ENCODE peak calls at places on chromosomes 3 and 15, in six cellular contexts. K is memory B cell; U is smooth muscle cell of the brain vasculature; F is HCT116; I is GM12865; L is activated CD8-positive, alpha-beta memory T cell treated with anti-CD3 and anti-CD28 coated beads for 48 hours. W is an unnamed sample.

GRCh38 chr3:185283374-185283935 is 29.6 kb upstream of the EHHADH start:
- DNase-seq in L (no peak), K (no peak), U (no peak), I (no peak), F (peak; percentile 4), W (no peak)

GRCh38 chr3:43758826-43759225 is 68.1 kb downstream of the ABHD5 start:
- DNase-seq in I (no peak), L (no peak), K (no peak), F (no peak), U (no peak), W (no peak)

GRCh38 chr3:50602675-50603191 is 8.8 kb downstream of the CISH start:
- DNase-seq in K (no peak), F (no peak), L (no peak), U (no peak), I (no peak), W (no peak)

GRCh38 chr3:143594217-143594616 is 254.1 kb downstream of the SLC9A9 start:
- DNase-seq in L (no peak), I (no peak), F (no peak), U (no peak), K (no peak), W (no peak)

GRCh38 chr15:50358805-50359204 is 3.8 kb upstream of the GABPB1 start:
- DNase-seq in K (no peak), I (peak; percentile 78), L (no peak), F (peak; percentile 47), U (no peak), W (no peak)

GRCh38 chr3:11655188-11655928 is 11.6 kb upstream of the VGLL4 start:
- DNase-seq in I (peak; percentile 28), U (no peak), L (no peak), K (no peak), F (peak; percentile 4), W (no peak)

GRCh38 chr3:15645740-15646490 is 44.4 kb downstream of the BTD start:
- DNase-seq in K (no peak), I (no peak), L (no peak), F (peak; percentile 89), U (no peak), W (peak; percentile 84)

GRCh38 chr3:131200636-131201199 is 174.0 kb downstream of the NEK11 start:
- DNase-seq in L (no peak), K (no peak), I (no peak), F (no peak), U (no peak), W (no peak)

GRCh38 chr3:50687127-50687751 is 12.5 kb downstream of the DOCK3 start:
- DNase-seq in K (no peak), F (no peak), L (no peak), I (no peak), U (no peak), W (no peak)

GRCh38 chr15:40054746-40055575 is 16.0 kb upstream of the SRP14 start:
- DNase-seq in K (peak; percentile 32), L (no peak), U (peak; percentile 31), F (no peak), I (peak; percentile 87), W (no peak)

GRCh38 chr15:78855746-78856145 is 16.9 kb upstream of the MORF4L1 start:
- DNase-seq in U (no peak), L (no peak), K (no peak), I (no peak), F (no peak), W (no peak)

GRCh38 chr3:151789853-151790463 is 24.0 kb upstream of the AADAC start:
- DNase-seq in L (no peak), I (no peak), K (no peak), F (no peak), U (no peak), W (no peak)

GRCh38 chr15:101675015-101675414 is 22.8 kb upstream of the TM2D3 start:
- DNase-seq in K (no peak), U (no peak), I (peak; percentile 26), L (no peak), F (no peak), W (no peak)

GRCh38 chr3:38108649-38109579 is 28.0 kb downstream of the ACAA1 start:
- DNase-seq in F (no peak), U (no peak), I (no peak), L (no peak), K (no peak), W (no peak)

GRCh38 chr15:73982251-73982962 is 9.7 kb downstream of the STOML1 start:
- DNase-seq in F (no peak), K (no peak), U (peak; percentile 76), I (peak; percentile 48), L (no peak), W (no peak)

W was measured in glomerular endothelial cell.